ENCODE peak calls at places on chromosome 11, in four cellular contexts. N is HepG2, G is A549, T is K562. P is an unnamed sample.

GRCh38 chr11:112321521-112322172 is 61.0 kb upstream of the PLET1 start:
- DNase-seq in N (peak; percentile 23), T (no peak), G (no peak), P (no peak)

GRCh38 chr11:37841016-37841415 is 1243.0 kb upstream of the RAG2 start:
- DNase-seq in G (no peak), T (no peak), N (no peak), P (no peak)

GRCh38 chr11:120465921-120466534 is 45.5 kb upstream of the GRIK4 start:
- DNase-seq in T (no peak), G (no peak), N (no peak), P (no peak)

GRCh38 chr11:114616516-114616915 is 20.9 kb upstream of the NXPE4 start:
- DNase-seq in T (no peak), N (no peak), G (no peak), P (no peak)

GRCh38 chr11:116581349-116581748 is 191.4 kb downstream of the BUD13 start:
- DNase-seq in N (no peak), G (no peak), T (no peak), P (no peak)

GRCh38 chr11:118643142-118643994 is 36.0 kb downstream of the PHLDB1 start:
- DNase-seq in G (no peak), N (no peak), T (peak; percentile 59), P (no peak)

GRCh38 chr11:131025020-131025419 is 108.7 kb upstream of the SNX19 start:
- DNase-seq in T (peak; percentile 6), G (peak; percentile 5), N (peak; percentile 5), P (peak; percentile 28)

GRCh38 chr11:59197990-59198389 is 14.7 kb downstream of the MPEG1 start:
- DNase-seq in T (no peak), N (no peak), G (no peak), P (no peak)

GRCh38 chr11:1241706-1242105 is 18.8 kb downstream of the MUC5B start:
- DNase-seq in N (no peak), T (no peak), G (no peak), P (no peak)

GRCh38 chr11:134244593-134244992 is 8.6 kb downstream of the THYN1 start:
- DNase-seq in G (no peak), N (peak; percentile 35), T (no peak), P (no peak)

GRCh38 chr11:45285289-45285828 is 782 bp downstream of the SYT13 start:
- DNase-seq in T (no peak), G (no peak), N (no peak), P (no peak)

GRCh38 chr11:87437133-87437843 is 399.6 kb downstream of the TMEM135 start:
- DNase-seq in N (no peak), T (no peak), G (no peak), P (no peak)

GRCh38 chr11:64449381-64450167 is 90.6 kb downstream of the RPS6KA4 start:
- DNase-seq in N (peak; percentile 66), G (peak; percentile 90), T (peak; percentile 83), P (peak; percentile 88)

GRCh38 chr11:1391165-1392010 is 1.7 kb downstream of the BRSK2 start:
- DNase-seq in G (no peak), N (no peak), T (no peak), P (peak; percentile 47)

GRCh38 chr11:116517077-116517476 is 255.7 kb downstream of the BUD13 start:
- DNase-seq in N (no peak), T (no peak), G (no peak), P (no peak)

GRCh38 chr11:91163619-91164451 is 941.0 kb upstream of the CHORDC1 start:
- DNase-seq in N (peak; percentile 2), G (no peak), T (no peak), P (no peak)

GRCh38 chr11:80960331-80961095 is 1519.7 kb upstream of the TENM4 start:
- DNase-seq in T (no peak), G (no peak), N (no peak), P (no peak)

GRCh38 chr11:126522152-126522551 is 166.7 kb downstream of the ST3GAL4 start:
- DNase-seq in G (no peak), T (peak; percentile 9), N (no peak), P (no peak)

GRCh38 chr11:119787074-119787461 is 58.1 kb upstream of the NECTIN1 start:
- DNase-seq in T (no peak), G (no peak), N (no peak), P (no peak)

GRCh38 chr11:126992065-126992803 is 8.3 kb downstream of the KIRREL3 start:
- DNase-seq in G (peak; percentile 71), T (no peak), N (no peak), P (no peak)

GRCh38 chr11:47393163-47394049 is 15.0 kb upstream of the SLC39A13 start:
- DNase-seq in N (no peak), T (peak; percentile 70), G (no peak), P (no peak)

GRCh38 chr11:61985863-61986262 is 18.4 kb upstream of the FTH1 start:
- DNase-seq in G (no peak), N (no peak), T (no peak), P (no peak)

GRCh38 chr11:9384535-9385287 is at the start of gene IPO7:
- DNase-seq in N (peak; percentile 87), G (peak; percentile 90), T (peak; percentile 97), P (peak; percentile 90)

GRCh38 chr11:134560066-134560465 is 148.0 kb upstream of the B3GAT1 start:
- DNase-seq in T (no peak), G (no peak), N (no peak), P (no peak)

GRCh38 chr11:116257871-116258270 is 514.9 kb downstream of the BUD13 start:
- DNase-seq in N (no peak), T (no peak), G (no peak), P (no peak)

GRCh38 chr11:17209939-17210245 is 2.1 kb upstream of the PIK3C2A start:
- DNase-seq in N (no peak), G (no peak), T (no peak), P (no peak)

GRCh38 chr11:116792869-116793475 is 1.3 kb upstream of the APOA5 start:
- DNase-seq in G (no peak), T (no peak), N (no peak), P (no peak)

GRCh38 chr11:31369348-31370329 is at the start of the genes DCDC1 and DNAJC24:
- DNase-seq in G (peak; percentile 68), T (peak; percentile 96), N (peak; percentile 91), P (peak; percentile 95)

GRCh38 chr11:93285430-93285829 is 45.1 kb upstream of the DEUP1 start:
- DNase-seq in T (no peak), N (no peak), G (no peak), P (no peak)

GRCh38 chr11:111456086-111456858 is 55.9 kb downstream of the BTG4 start:
- DNase-seq in T (no peak), N (no peak), G (no peak), P (no peak)

GRCh38 chr11:705646-706438 is at the start of gene EPS8L2:
- DNase-seq in T (peak; percentile 79), G (no peak), N (no peak), P (peak; percentile 50)

GRCh38 chr11:22304337-22304961 is 33.7 kb upstream of the SLC17A6 start:
- DNase-seq in G (peak; percentile 21), T (peak; percentile 32), N (peak; percentile 12), P (no peak)
- TF ChIP-seq NR3C1 in G (no peak), T (no peak), N (no peak), P (no peak)

DNA sequence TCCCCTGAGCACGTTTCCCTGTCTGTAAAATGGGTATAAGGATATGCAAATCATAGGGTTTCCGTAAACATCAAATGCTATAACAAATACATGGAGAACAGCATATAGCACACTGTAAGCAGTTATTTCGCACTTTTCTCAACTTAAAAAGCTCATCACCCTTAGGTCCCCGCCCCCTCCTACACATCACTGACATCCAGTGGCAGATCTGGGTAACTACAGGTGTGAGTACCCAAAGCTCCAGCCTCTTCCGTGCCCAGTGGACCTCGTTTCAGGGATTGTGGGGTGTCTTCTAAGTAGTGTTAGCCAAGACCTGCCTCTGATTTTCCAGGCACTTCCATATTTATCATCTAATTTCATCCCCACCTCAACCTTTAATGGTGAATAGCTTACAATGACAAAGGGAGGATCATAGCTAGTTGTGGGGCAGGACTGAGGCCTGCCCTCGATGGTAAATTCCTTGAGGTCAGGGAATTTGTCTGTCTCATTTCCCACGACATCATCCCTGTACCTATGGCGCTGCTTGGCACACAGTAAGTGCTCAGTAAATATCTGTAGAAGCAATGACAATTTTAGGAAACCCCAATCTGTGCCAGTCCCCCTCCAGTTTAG is 340.6 kb downstream of the TENM4 start:
- DNase-seq in G (peak; percentile 81), T (peak; percentile 58), N (peak; percentile 45), P (peak; percentile 56)
- TF ChIP-seq NR3C1 in G (no peak), T (no peak), N (no peak), P (no peak)

DNA sequence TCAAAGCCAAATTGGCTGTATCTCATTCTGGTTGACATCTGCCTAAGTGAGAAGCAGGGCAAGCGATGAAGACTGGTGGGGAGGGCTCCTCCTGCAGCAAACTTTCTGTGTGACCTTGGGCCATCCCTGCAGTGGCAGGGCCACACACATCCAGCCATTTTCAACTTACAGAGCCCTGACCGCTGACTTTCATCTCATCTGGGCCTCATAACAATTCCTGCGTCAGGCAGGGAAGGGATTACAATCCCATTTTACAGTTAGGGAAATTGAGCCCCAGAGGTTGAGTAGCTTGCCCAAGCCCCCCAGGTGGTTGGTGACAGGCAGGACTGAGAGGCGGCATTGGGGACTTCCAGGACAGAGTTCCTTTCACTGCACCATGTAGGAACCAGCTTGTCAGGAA is 21.9 kb downstream of the TPBGL start:
- DNase-seq in N (no peak), G (no peak), T (no peak), P (no peak)
- TF ChIP-seq NR3C1 in N (no peak), G (no peak), T (no peak), P (no peak)

GRCh38 chr11:106127604-106128003 is 50.1 kb downstream of the AASDHPPT start:
- DNase-seq in G (no peak), N (no peak), T (no peak), P (no peak)

GRCh38 chr11:106128740-106129139 is 51.3 kb downstream of the AASDHPPT start:
- DNase-seq in N (no peak), G (no peak), T (no peak), P (no peak)

GRCh38 chr11:106133529-106133928 is 56.1 kb downstream of the AASDHPPT start:
- DNase-seq in N (no peak), G (no peak), T (peak; percentile 4), P (no peak)

GRCh38 chr11:106132582-106133354 is 55.3 kb downstream of the AASDHPPT start:
- DNase-seq in T (no peak), N (no peak), G (no peak), P (no peak)

DNA sequence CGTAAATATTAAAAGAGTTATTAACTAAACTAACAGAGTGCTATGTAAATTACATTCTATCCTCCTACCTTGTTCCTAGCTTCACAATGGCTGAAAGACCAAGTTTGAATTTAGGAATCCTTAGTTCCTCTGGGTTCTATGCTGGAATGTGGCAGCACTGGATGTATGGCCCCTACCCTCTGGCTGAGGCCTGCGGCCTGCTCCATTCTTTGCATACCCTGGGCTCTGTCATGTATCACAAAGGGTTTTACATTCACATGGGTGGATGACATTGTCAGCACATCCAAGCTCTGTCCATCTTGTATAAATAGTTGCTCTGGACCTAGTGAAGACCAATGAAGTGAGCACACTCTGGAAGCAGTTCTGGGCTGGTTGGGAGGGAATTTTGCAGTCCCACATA is 54.5 kb downstream of the AASDHPPT start:
- DNase-seq in G (no peak), T (no peak), N (no peak), P (no peak)
- TF ChIP-seq NR3C1 in G (no peak), T (no peak), N (no peak), P (no peak)